ENCODE peak calls at places on chromosomes 16 and 17, in six cellular contexts. N, Y, Q, V, U and R are unnamed samples.

GRCh38 chr17:49130891-49131290 is 1.7 kb upstream of the B4GALNT2 start:
- DNase-seq in U (peak), N (no peak), Q (no peak), V (no peak), Y (no peak), R (peak)

GRCh38 chr17:48564200-48565023 is 13.7 kb downstream of the HOXB4 start:
- DNase-seq in U (peak), V (no peak), N (no peak), Y (peak), Q (no peak), R (no peak)

GRCh38 chr17:27293359-27293897 is 486 bp upstream of the WSB1 start:
- DNase-seq in Y (no peak), Q (no peak), N (no peak), U (no peak), V (no peak), R (no peak)

GRCh38 chr17:50469671-50470305 is 1.1 kb upstream of the CHAD start:
- DNase-seq in V (no peak), Y (no peak), U (no peak), N (no peak), Q (no peak), R (no peak)

GRCh38 chr17:48601528-48602430 is 3.0 kb downstream of the HOXB6 start:
- DNase-seq in Q (no peak), Y (no peak), N (no peak), V (no peak), U (no peak), R (no peak)

GRCh38 chr17:81523139-81524062 is 4.8 kb upstream of the FSCN2 start:
- DNase-seq in N (no peak), U (peak), Y (peak), Q (peak), V (peak), R (peak)

GRCh38 chr16:5349661-5350060 is 252.1 kb upstream of the EEF2KMT start:
- DNase-seq in V (no peak), N (no peak), Q (no peak), Y (peak), U (no peak), R (no peak)

GRCh38 chr17:76742958-76743357 is 5.0 kb downstream of the MFSD11 start:
- DNase-seq in U (no peak), V (no peak), N (no peak), Y (no peak), Q (no peak), R (no peak)

GRCh38 chr17:32995416-32995815 is 3.8 kb downstream of the SPACA3 start:
- DNase-seq in U (no peak), Y (no peak), Q (no peak), V (no peak), N (no peak), R (no peak)

GRCh38 chr17:32927724-32928526 is at the start of gene TMEM98:
- DNase-seq in Q (peak), U (peak), V (peak), N (no peak), Y (peak), R (peak)

GRCh38 chr17:61770043-61770442 is 93.3 kb downstream of the BRIP1 start:
- DNase-seq in U (peak), Y (no peak), N (peak), Q (no peak), V (no peak), R (peak)

GRCh38 chr16:27779719-27780161 is 229.8 kb downstream of the KATNIP start:
- DNase-seq in Y (peak), N (peak), U (no peak), Q (peak), V (peak), R (peak)

GRCh38 chr16:67847064-67847861 is at the start of gene CENPT:
- DNase-seq in Q (peak), Y (no peak), V (no peak), U (peak), N (peak), R (peak)

GRCh38 chr17:57636985-57637667 is 108.0 kb downstream of the CCDC182 start:
- DNase-seq in Y (no peak), N (no peak), U (no peak), V (no peak), Q (no peak), R (peak)

GRCh38 chr16:85733839-85734170 is 17.1 kb downstream of the C16orf74 start:
- DNase-seq in V (peak), U (peak), Y (peak), N (no peak), Q (peak), R (no peak)

GRCh38 chr17:56351675-56352074 is 198.4 kb downstream of the ANKFN1 start:
- DNase-seq in V (no peak), Y (no peak), Q (no peak), U (no peak), N (no peak), R (no peak)

GRCh38 chr17:10805911-10806310 is 2.0 kb upstream of the TMEM238L start:
- DNase-seq in Q (no peak), U (no peak), Y (no peak), V (no peak), N (no peak), R (no peak)

GRCh38 chr17:50765454-50766221 is 1.7 kb downstream of the ANKRD40CL start:
- DNase-seq in Q (no peak), V (no peak), Y (no peak), U (no peak), N (no peak), R (no peak)

GRCh38 chr16:22232277-22233049 is 26.4 kb downstream of the EEF2K start:
- DNase-seq in Y (no peak), N (peak), V (no peak), U (peak), Q (no peak), R (peak)

GRCh38 chr16:83903739-83904138 is 4.8 kb downstream of the MLYCD start:
- DNase-seq in N (peak), Y (no peak), V (no peak), Q (no peak), U (peak), R (peak)

GRCh38 chr17:27457731-27458523 is 1.7 kb downstream of the KSR1 start:
- DNase-seq in Q (no peak), N (no peak), V (peak), Y (no peak), U (peak), R (peak)

GRCh38 chr17:55420776-55421178 is 858 bp downstream of the MMD start:
- DNase-seq in Q (peak), N (no peak), U (peak), V (peak), Y (no peak), R (no peak)

GRCh38 chr17:77591231-77591785 is 367.2 kb upstream of the TNRC6C start:
- DNase-seq in N (no peak), Y (peak), V (no peak), Q (no peak), U (no peak), R (no peak)

DNA sequence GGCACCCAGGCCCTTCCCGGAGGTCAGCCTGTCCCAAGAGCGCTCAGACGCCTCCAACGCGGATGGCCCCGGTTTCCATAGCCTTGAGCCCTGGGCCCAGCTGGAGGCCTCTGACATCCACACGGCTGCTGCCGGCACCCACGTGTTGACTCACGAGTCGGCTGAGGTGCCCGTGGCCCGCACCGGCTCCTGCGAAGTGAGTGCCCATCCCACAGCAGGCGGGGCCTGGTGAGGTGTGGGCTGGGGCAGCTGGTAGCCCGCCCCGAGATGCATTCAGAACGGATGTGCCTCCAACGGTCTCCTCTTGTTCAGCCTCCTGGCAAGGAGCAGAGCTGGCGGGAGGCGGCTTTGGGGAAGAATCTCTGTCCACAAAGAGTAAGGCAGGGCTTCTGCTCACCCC is 2.7 kb downstream of the WDR90 start:
- DNase-seq in Q (no peak), U (no peak), Y (no peak), V (no peak), N (no peak), R (no peak)
- H3K14ac ChIP-seq in Q (no peak), U (no peak), Y (no peak), V (no peak), N (no peak), R (no peak)

DNA sequence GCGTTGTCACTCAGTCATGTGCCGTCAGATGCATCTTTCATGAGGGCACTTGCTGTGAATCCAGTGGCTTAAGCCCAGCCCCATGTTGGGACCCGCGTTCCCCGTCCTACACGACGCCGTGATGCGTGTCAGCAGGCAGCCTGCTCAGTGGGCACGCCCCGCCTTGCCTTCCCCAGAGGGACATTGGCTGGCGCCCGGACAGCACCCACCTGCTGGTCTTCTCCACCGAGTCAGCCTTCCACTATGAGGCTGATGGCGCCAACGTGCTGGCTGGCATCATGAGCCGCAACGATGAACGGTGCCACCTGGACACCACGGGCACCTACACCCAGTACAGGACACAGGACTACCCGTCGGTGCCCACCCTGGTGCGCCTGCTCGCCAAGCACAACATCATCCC is 8.8 kb downstream of the ITGB4 start:
- DNase-seq in U (no peak), V (no peak), Q (no peak), Y (no peak), N (no peak), R (no peak)
- H3K14ac ChIP-seq in U (no peak), V (peak), Q (no peak), Y (no peak), N (no peak), R (no peak)

GRCh38 chr17:35479271-35479670 is 30.7 kb upstream of the SLFN13 start:
- DNase-seq in Q (no peak), U (no peak), N (no peak), Y (no peak), V (no peak), R (no peak)
- H3K14ac ChIP-seq in Q (no peak), U (no peak), N (no peak), Y (no peak), V (no peak), R (no peak)

GRCh38 chr16:61214780-61215179 is 821.5 kb downstream of the CDH8 start:
- DNase-seq in N (no peak), Q (no peak), Y (no peak), U (no peak), V (no peak), R (no peak)
- H3K14ac ChIP-seq in N (no peak), Q (no peak), Y (no peak), U (no peak), V (no peak), R (no peak)

GRCh38 chr16:81392011-81392410 is 52.6 kb upstream of the CMIP start:
- DNase-seq in Y (no peak), N (no peak), U (no peak), V (no peak), Q (no peak), R (no peak)

GRCh38 chr16:81384006-81384405 is 60.6 kb upstream of the CMIP start:
- DNase-seq in Y (no peak), Q (no peak), U (no peak), N (no peak), V (peak), R (peak)

GRCh38 chr16:81385031-81385756 is 59.4 kb upstream of the CMIP start:
- DNase-seq in Q (no peak), Y (no peak), U (no peak), V (no peak), N (no peak), R (no peak)

GRCh38 chr16:81388357-81388756 is 56.3 kb upstream of the CMIP start:
- DNase-seq in N (peak), V (no peak), Q (no peak), Y (no peak), U (no peak), R (no peak)
- H3K14ac ChIP-seq in N (no peak), V (peak), Q (no peak), Y (no peak), U (peak), R (no peak)

GRCh38 chr16:72291121-72291520 is 119.2 kb upstream of the PMFBP1 start:
- DNase-seq in Y (no peak), Q (no peak), N (peak), V (no peak), U (no peak), R (no peak)
- H3K14ac ChIP-seq in Y (no peak), Q (no peak), N (no peak), V (no peak), U (no peak), R (peak)

GRCh38 chr17:4059656-4060055 is 83.2 kb downstream of the ZZEF1 start:
- DNase-seq in U (no peak), Q (no peak), V (no peak), N (no peak), Y (no peak), R (no peak)

GRCh38 chr17:4066210-4066609 is 76.6 kb downstream of the ZZEF1 start:
- DNase-seq in Y (no peak), N (no peak), U (no peak), Q (no peak), V (no peak), R (no peak)

GRCh38 chr17:4068918-4069317 is 73.9 kb downstream of the ZZEF1 start:
- DNase-seq in Q (no peak), U (no peak), Y (no peak), V (no peak), N (no peak), R (no peak)

DNA sequence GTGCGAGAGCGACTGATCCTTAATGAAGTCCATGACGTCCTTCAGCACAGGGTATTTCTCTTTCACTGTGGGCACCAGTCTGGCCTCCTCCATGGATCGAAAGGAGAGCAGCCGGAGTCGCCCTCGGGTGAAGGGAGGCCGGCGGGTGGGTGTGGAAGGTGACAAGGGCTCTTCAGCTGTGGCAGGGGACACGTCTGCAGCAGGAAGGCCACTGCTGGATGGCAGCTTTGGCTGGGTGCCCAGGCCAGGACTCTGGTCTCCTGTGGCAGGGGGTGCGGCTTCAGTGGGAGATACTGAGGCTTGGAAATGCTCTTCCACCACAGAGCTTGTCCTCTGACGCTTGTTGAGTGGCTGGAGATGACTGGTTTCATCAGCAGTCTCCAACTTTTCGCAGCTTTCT is 78.5 kb downstream of the ZZEF1 start:
- DNase-seq in Y (no peak), Q (no peak), U (no peak), N (no peak), V (no peak), R (no peak)
- H3K14ac ChIP-seq in Y (no peak), Q (no peak), U (no peak), N (no peak), V (no peak), R (no peak)

GRCh38 chr17:78751447-78752067 is 30.5 kb downstream of the CYTH1 start:
- DNase-seq in N (no peak), U (no peak), Q (no peak), Y (no peak), V (no peak), R (no peak)
- H3K14ac ChIP-seq in N (no peak), U (no peak), Q (no peak), Y (no peak), V (no peak), R (no peak)

DNA sequence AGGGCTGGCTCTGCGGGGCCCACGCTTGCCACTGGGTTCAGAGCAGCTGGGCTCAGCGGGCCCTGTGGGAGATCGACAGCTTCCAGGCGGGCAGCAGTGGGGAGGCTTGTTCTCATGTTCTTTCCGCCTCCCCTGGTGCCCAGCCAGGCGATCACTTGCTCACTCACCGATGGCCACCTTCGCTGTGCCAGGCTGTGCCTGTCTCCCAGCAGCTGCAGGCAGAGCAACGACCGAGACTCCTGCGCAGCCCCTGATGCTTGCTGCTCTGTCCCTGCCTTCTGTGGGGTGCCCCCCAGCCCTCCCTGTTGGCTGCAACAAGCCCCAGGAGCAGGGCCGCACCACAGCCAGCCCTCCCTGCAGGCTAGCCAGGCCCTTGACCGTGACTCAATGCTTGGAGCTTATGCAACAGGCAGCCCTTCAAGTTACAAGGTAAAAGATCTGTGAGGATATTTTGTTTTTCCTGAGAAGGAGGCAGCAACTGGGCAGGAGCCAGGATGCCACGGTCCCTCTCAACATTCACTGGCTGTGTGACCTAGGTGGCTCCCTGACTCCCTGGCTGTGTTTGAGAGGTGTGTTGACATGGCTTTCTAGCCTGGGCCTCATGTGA is 9.6 kb upstream of the SPNS2 start:
- DNase-seq in V (no peak), Y (no peak), U (no peak), N (no peak), Q (no peak), R (no peak)
- H3K14ac ChIP-seq in V (no peak), Y (no peak), U (no peak), N (peak), Q (no peak), R (no peak)

GRCh38 chr17:39429600-39429999 is 21.5 kb downstream of the MED1 start:
- DNase-seq in Q (no peak), Y (no peak), V (no peak), U (no peak), N (no peak), R (no peak)
- H3K14ac ChIP-seq in Q (no peak), Y (no peak), V (no peak), U (no peak), N (no peak), R (no peak)